ENCODE peak calls at places on chromosomes 1 and 21, in eight cellular contexts. U is HCT116, R is uterus, T is prostate gland, E is stomach, Z is heart left ventricle, X is IMR-90, L is suprapubic skin. S is an unnamed sample.

GRCh38 chr1:27011058-27011764 is 1.4 kb downstream of the TENT5B start:
- DNase-seq in U (peak; percentile 54), Z (peak; percentile 56), R (peak; percentile 80), T (peak; percentile 73), E (peak; percentile 58), L (no peak), X (peak; percentile 88), S (no peak)

GRCh38 chr1:235663628-235664027 is 14.0 kb upstream of the GNG4 start:
- DNase-seq in E (no peak), U (no peak), R (no peak), X (no peak), L (no peak), T (no peak), Z (no peak), S (no peak)

GRCh38 chr1:21240706-21241105 is 49.6 kb downstream of the ECE1 start:
- DNase-seq in T (no peak), R (no peak), U (no peak), Z (no peak), E (no peak), L (no peak), X (no peak), S (no peak)

GRCh38 chr21:46622226-46622625 is 13.2 kb upstream of the PRMT2 start:
- DNase-seq in Z (peak; percentile 46), R (no peak), E (no peak), U (no peak), L (peak; percentile 62), T (no peak), X (no peak), S (no peak)

GRCh38 chr1:224411766-224412165 is 22.8 kb downstream of the WDR26 start:
- DNase-seq in R (no peak), T (no peak), E (no peak), L (no peak), Z (no peak), X (peak; percentile 37), U (no peak), S (no peak)

GRCh38 chr1:8816831-8817412 is 518 bp downstream of the RERE start:
- DNase-seq in Z (peak; percentile 38), R (peak; percentile 30), E (peak; percentile 27), X (no peak), T (no peak), L (peak; percentile 72), U (no peak), S (no peak)

GRCh38 chr1:203085528-203086406 is at the start of gene MYOG:
- DNase-seq in L (no peak), X (no peak), R (no peak), Z (no peak), T (no peak), E (peak; percentile 11), U (no peak), S (peak; percentile 89)

GRCh38 chr1:40064797-40065492 is 24.4 kb downstream of the CAP1 start:
- DNase-seq in L (no peak), Z (no peak), X (no peak), R (no peak), U (no peak), E (no peak), T (no peak), S (no peak)

GRCh38 chr1:56535949-56536348 is 43.4 kb downstream of the PLPP3 start:
- DNase-seq in Z (peak; percentile 70), E (peak; percentile 73), X (no peak), T (no peak), R (no peak), U (no peak), L (no peak), S (no peak)

GRCh38 chr1:17475729-17476128 is 36.3 kb upstream of the RCC2 start:
- DNase-seq in E (no peak), R (no peak), T (no peak), U (no peak), L (no peak), Z (peak; percentile 83), X (peak; percentile 66), S (no peak)

GRCh38 chr1:21758614-21759013 is 24.3 kb downstream of the USP48 start:
- DNase-seq in L (no peak), E (no peak), U (no peak), X (no peak), T (no peak), Z (no peak), R (no peak), S (no peak)

GRCh38 chr1:233390842-233391241 is 63.3 kb downstream of the MAP3K21 start:
- DNase-seq in U (no peak), R (no peak), L (no peak), Z (no peak), E (no peak), X (no peak), T (no peak), S (no peak)

GRCh38 chr1:28197682-28198415 is 21.4 kb upstream of the PTAFR start:
- DNase-seq in X (no peak), E (no peak), Z (no peak), U (no peak), R (no peak), T (no peak), L (no peak), S (no peak)
- TF ChIP-seq POLR2A in X (no peak), E (no peak), Z (no peak), U (no peak), R (no peak), T (no peak), L (no peak), S (no peak)

GRCh38 chr1:29896791-29897725 is 660.7 kb downstream of the PTPRU start:
- DNase-seq in X (no peak), E (no peak), T (no peak), R (no peak), Z (no peak), U (no peak), L (no peak), S (no peak)

GRCh38 chr1:29900086-29900485 is 663.8 kb downstream of the PTPRU start:
- DNase-seq in E (no peak), Z (no peak), L (no peak), T (no peak), X (no peak), R (no peak), U (no peak), S (no peak)

GRCh38 chr1:29903767-29904166 is 667.4 kb downstream of the PTPRU start:
- DNase-seq in R (no peak), U (no peak), X (no peak), T (no peak), E (no peak), Z (no peak), L (no peak), S (no peak)

GRCh38 chr1:29900727-29901126 is 664.4 kb downstream of the PTPRU start:
- DNase-seq in U (no peak), Z (peak; percentile 75), X (no peak), E (no peak), L (no peak), T (no peak), R (no peak), S (no peak)

DNA sequence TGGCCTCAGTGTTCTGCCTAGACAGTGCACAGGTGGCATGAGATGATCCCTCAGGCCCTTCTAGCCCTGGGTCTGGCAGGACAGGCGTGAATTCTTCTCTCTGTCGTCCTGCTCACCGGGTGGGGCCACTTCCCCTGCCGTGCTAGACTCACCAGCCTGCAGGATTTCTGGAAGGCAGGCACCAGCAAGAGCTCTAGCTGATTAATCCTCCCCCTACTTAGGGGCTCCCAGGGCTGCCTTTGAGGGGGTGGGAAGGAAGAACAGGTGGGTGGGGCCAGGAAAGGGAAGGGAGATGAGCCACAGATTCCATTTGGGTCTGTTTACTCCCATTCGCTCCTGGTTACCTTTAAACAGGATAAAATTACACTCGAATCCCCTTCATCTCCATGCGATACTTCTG is 665.3 kb downstream of the PTPRU start:
- DNase-seq in R (no peak), L (no peak), E (no peak), U (no peak), Z (no peak), T (no peak), X (no peak), S (no peak)
- H3K4me1 ChIP-seq in R (no peaks in the 10 kb centered on the region), L (no peaks in the 10 kb centered on the region), E (no peaks in the 10 kb centered on the region), U (no peaks in the 10 kb centered on the region), Z (peaks cover 11% of the 10 kb centered on the region), T (no peaks in the 10 kb centered on the region), X (no peaks in the 10 kb centered on the region), S (peaks cover 13% of the 10 kb centered on the region)

GRCh38 chr1:153944005-153944821 is 2.3 kb downstream of the DENND4B start:
- DNase-seq in U (no peak), E (no peak), L (peak; percentile 68), R (no peak), X (no peak), T (no peak), Z (no peak), S (no peak)
- H3K27ac ChIP-seq in U (no peak overlapping the region), E (no peak overlapping the region), L (peak overlapping the region; percentile 98), R (peak overlapping the region; percentile 94), X (no peak overlapping the region), T (no peak overlapping the region), Z (peak overlapping the region; percentile 99), S (peak overlapping the region; percentile 99)

GRCh38 chr1:155051342-155051776 is 243 bp downstream of the ADAM15 start:
- DNase-seq in T (no peak), U (no peak), E (no peak), L (no peak), X (no peak), R (no peak), Z (no peak), S (no peak)

GRCh38 chr1:155051777-155052398 is 772 bp downstream of the ADAM15 start:
- DNase-seq in X (peak; percentile 13), E (peak; percentile 65), Z (peak; percentile 87), T (peak; percentile 58), U (no peak), R (peak; percentile 67), L (peak; percentile 85), S (no peak)

GRCh38 chr1:155049651-155050559 is 1.2 kb upstream of the ADAM15 start:
- DNase-seq in R (no peak), U (no peak), T (peak; percentile 69), Z (no peak), X (peak; percentile 69), L (no peak), E (no peak), S (no peak)

GRCh38 chr1:155052412-155053400 is 1.6 kb downstream of the ADAM15 start:
- DNase-seq in U (no peak), R (no peak), T (peak; percentile 37), X (no peak), E (no peak), L (no peak), Z (peak; percentile 85), S (no peak)

GRCh38 chr1:155050560-155051341 is at the start of gene ADAM15:
- DNase-seq in U (peak; percentile 54), T (peak; percentile 77), E (peak; percentile 91), R (peak; percentile 84), X (peak; percentile 53), Z (peak; percentile 86), L (peak; percentile 91), S (no peak)
- TF ChIP-seq POLR2A in U (no peak), T (peak; percentile 17), E (no peak), R (no peak), X (no peak), Z (no peak), L (no peak), S (no peak)

DNA sequence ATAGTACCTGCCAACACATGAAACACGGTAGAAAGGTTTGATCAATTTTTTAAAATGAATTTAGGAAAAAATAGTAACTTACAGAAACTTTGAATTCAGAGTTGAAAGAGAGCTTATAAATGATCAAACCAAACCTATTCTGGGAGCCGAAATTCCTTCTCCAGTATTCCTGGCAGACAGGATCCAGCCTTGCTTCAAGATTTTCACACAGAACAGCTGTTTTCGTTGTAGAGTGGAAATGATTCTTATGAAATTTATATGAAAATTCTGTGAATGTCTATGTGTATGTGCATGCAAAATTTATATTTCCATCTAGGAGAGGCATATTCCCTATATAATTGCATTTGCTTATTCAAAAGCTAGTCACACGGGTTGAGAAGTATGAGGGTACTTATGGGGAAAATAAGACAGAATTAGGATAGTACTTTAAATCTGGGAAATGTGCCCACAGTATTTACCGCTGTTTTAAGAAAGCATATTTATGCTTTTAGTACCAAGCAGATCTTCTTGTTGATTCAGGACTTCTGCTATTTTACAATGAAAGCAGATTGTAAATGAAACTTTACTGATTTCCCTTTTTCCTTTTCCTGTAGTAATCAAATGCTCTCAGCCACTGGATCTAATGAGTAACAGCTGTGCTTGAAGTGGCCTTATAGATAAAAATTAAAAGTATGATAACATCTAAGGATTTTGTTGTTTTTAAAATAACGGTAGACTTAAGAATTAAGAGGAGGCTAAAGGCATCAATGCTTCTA is 30.4 kb downstream of the PRRX1 start:
- DNase-seq in E (no peak), R (no peak), T (no peak), Z (no peak), L (no peak), U (no peak), X (no peak), S (peak; percentile 24)
- H3K4me1 ChIP-seq in E (no peaks in the 10 kb centered on the region), R (peaks cover 6% of the 10 kb centered on the region), T (no peaks in the 10 kb centered on the region), Z (peaks cover 64% of the 10 kb centered on the region), L (peaks cover 40% of the 10 kb centered on the region), U (no peaks in the 10 kb centered on the region), X (peaks cover 19% of the 10 kb centered on the region), S (peaks cover 12% of the 10 kb centered on the region)